ENCODE peak calls at places on chromosomes 16 and 17, in eight cellular contexts. Y is dorsolateral prefrontal cortex, Q is heart left ventricle, I is A549, U is brain microvascular endothelial cell, Z is endothelial cell, E is choroid plexus epithelial cell, R is tibial nerve. P is an unnamed sample.

GRCh38 chr17:3683054-3683511 is 12.9 kb downstream of the P2RX5 start:
- DNase-seq in Y (no peak), Q (no peak), I (peak; percentile 93), U (no peak), Z (peak; percentile 52), E (no peak), R (no peak), P (no peak)

GRCh38 chr16:87705780-87706277 is 60.0 kb downstream of the KLHDC4 start:
- DNase-seq in Y (no peak), Q (no peak), I (no peak), U (no peak), Z (no peak), E (peak; percentile 1), R (no peak), P (no peak)

GRCh38 chr16:69107311-69107962 is 2.0 kb downstream of the HAS3 start:
- DNase-seq in Y (peak; percentile 31), Q (peak; percentile 49), I (no peak), U (no peak), Z (peak; percentile 28), E (no peak), R (no peak), P (no peak)

GRCh38 chr17:80855968-80856862 is 135.4 kb upstream of the CHMP6 start:
- DNase-seq in Y (no peak), Q (peak; percentile 72), I (peak; percentile 96), U (peak; percentile 99), Z (no peak), E (peak; percentile 94), R (no peak), P (no peak)

GRCh38 chr17:27577884-27578717 is 52.9 kb upstream of the LGALS9 start:
- DNase-seq in Y (no peak), Q (no peak), I (no peak), U (no peak), Z (no peak), E (peak; percentile 67), R (no peak), P (no peak)

GRCh38 chr16:1871974-1872635 is at the start of gene MEIOB:
- DNase-seq in Y (no peak), Q (no peak), I (peak; percentile 46), U (peak; percentile 2), Z (peak; percentile 60), E (peak; percentile 19), R (no peak), P (no peak)

GRCh38 chr17:33142703-33143299 is 150.3 kb downstream of the ASIC2 start:
- DNase-seq in Y (no peak), Q (no peak), I (no peak), U (no peak), Z (peak; percentile 60), E (peak; percentile 11), R (no peak), P (peak; percentile 58)

GRCh38 chr16:50376997-50377396 is 8.2 kb upstream of the BRD7 start:
- DNase-seq in Y (no peak), Q (no peak), I (no peak), U (no peak), Z (no peak), E (no peak), R (no peak), P (no peak)

GRCh38 chr17:18938692-18939023 is 13.3 kb upstream of the SLC5A10 start:
- DNase-seq in Y (no peak), Q (no peak), I (no peak), U (no peak), Z (no peak), E (no peak), R (no peak), P (no peak)

GRCh38 chr17:18937981-18938691 is 13.8 kb upstream of the SLC5A10 start:
- DNase-seq in Y (no peak), Q (no peak), I (no peak), U (no peak), Z (no peak), E (peak; percentile 42), R (no peak), P (no peak)

GRCh38 chr17:18932360-18933055 is 19.5 kb upstream of the SLC5A10 start:
- DNase-seq in Y (no peak), Q (no peak), I (no peak), U (no peak), Z (no peak), E (no peak), R (no peak), P (no peak)

GRCh38 chr17:18928726-18929125 is 23.2 kb upstream of the SLC5A10 start:
- DNase-seq in Y (no peak), Q (no peak), I (no peak), U (no peak), Z (no peak), E (no peak), R (no peak), P (no peak)

DNA sequence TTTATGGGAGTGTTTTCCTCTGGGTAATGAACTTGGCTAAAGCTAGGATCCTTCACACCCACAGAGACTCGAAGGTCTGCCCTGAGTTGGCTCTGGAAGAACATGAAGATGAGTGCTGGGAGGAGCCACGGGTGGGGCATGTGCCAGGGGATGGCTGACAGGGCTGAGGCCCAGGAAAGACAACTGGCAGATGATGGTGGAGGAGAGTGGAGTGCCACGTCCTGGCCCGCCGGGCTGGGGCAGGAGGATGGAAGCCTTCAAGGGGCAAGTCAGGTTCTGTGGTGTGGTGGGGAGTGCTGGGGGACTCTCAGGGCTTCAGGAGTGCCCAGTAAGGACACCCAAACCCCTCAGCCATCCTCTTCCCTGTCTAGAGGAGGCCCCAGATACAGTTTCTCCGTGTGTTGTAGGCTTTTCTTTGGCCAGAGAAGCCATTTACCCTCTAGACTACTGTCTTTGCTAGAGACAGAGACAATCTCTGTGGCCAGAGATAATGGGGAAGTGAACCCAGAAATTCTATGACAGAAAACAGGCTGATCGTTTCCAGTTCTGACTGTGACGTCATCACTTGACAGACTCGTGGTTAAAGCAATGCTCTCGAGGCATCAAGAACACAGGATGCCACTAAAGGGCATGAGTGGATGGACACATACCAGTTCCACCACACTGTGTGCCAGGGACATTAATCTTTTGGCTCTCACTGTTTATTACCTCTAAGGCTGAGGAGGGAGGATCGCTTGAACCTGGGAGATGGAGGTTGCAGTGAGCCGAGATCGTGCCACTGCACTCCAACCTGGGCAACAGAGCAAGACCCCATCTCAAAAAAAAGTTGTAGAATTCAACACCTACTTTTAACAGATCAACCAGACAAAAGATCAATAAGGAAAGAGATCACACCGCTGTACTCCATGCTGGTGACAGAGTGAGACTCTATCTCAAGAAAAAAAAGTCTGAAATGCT is 18.6 kb upstream of the SLC5A10 start:
- DNase-seq in Y (no peak), Q (no peak), I (no peak), U (no peak), Z (no peak), E (no peak), R (no peak), P (no peak)
- TF ChIP-seq CTCF in Y (no peak), Q (no peak), I (no peak), U (no peak), Z (no peak), E (no peak), R (no peak), P (no peak)

GRCh38 chr17:54177606-54178308 is 355.0 kb downstream of the KIF2B start:
- DNase-seq in Y (no peak), Q (no peak), I (no peak), U (no peak), Z (no peak), E (no peak), R (no peak), P (no peak)

GRCh38 chr17:54172096-54172495 is 349.4 kb downstream of the KIF2B start:
- DNase-seq in Y (no peak), Q (no peak), I (no peak), U (no peak), Z (no peak), E (no peak), R (no peak), P (no peak)

DNA sequence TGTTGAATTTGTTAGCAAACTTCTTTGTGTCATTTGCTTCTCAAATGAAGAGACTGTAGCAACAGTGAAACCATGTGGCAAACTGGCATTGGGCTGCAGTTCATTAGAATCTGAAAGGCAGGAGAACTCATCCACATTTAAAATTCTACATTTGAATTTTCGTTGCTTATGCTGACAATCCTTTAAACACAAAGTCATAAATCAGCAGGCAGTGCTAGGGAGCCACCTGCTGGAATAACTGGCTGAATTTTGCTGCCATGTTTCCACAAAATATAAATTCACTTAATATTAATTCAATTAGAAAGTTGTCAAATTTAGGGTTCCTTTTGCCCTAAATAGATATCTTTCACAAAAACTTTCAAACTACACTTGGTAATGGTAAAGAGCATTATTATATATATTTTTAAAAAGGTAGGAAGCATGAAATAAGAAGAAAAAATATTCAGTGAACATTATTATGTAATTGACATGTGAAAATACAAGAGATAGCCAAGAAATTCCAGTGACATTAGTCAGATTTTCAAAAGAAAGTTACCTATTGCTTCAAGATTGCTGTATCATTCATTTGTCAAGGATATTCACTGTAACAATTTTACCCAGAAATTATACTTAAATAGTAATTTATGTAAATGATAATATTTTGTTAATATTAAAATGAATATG is 350.1 kb downstream of the KIF2B start:
- DNase-seq in Y (peak; percentile 38), Q (no peak), I (peak; percentile 5), U (peak; percentile 3), Z (peak; percentile 35), E (peak; percentile 15), R (no peak), P (no peak)
- TF ChIP-seq CTCF in Y (peak; percentile 67), Q (peak; percentile 35), I (peak; percentile 66), U (peak; percentile 62), Z (peak; percentile 54), E (peak; percentile 46), R (no peak), P (no peak)

DNA sequence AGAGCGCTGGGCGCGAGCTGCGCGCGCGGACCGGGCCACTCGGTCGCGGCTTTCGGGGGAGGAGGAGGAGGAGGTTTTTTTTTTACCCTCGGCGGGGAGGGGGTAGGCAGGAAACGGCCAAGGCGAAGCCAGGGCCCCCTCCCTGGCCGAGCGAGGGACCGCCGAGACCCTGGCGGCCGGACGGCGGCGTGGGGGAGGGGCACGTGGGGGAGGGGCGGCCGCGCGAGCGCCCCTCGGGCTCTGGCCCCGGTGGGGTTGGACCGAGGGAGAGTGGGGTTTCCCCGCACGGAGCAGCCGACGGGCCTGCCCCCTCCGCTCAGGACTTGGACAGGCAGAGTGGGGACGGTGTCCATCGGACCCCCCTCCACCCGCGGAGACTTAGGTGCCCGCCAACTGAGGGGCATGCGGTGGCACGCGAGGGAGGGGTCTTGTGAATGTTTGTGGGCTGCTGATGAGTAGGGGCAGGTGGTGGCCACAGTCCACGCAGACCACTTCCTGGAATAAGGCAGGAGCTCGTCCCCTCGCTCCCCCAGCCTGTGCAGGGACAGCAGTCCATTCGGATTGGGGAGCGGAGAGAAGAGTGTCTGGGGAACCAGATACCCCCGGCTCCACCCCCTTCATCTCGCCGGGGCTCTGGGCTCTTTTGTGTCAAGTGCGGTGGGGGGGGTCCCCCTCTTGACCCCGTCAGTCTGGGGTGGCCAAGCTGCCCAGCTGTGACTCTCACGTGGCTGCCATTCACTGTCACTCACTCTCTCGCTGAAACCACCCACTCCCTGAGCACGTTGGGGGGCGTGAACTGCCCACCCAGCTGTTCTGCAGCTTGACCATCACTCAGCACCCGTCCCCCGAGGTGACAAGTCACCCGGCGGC is 3.0 kb upstream of the CHD3 start:
- DNase-seq in Y (no peak), Q (peak; percentile 41), I (peak; percentile 73), U (no peak), Z (peak; percentile 51), E (peak; percentile 27), R (no peak), P (peak; percentile 55)
- TF ChIP-seq CTCF in Y (no peak), Q (no peak), I (no peak), U (no peak), Z (no peak), E (no peak), R (no peak), P (no peak)

GRCh38 chr17:49777577-49777976 is 10.9 kb upstream of the KAT7 start:
- DNase-seq in Y (peak; percentile 35), Q (no peak), I (no peak), U (no peak), Z (no peak), E (no peak), R (no peak), P (no peak)

GRCh38 chr17:49783051-49783715 is 5.3 kb upstream of the KAT7 start:
- DNase-seq in Y (peak; percentile 37), Q (no peak), I (no peak), U (no peak), Z (no peak), E (no peak), R (no peak), P (no peak)

GRCh38 chr17:49776864-49777263 is 11.6 kb upstream of the KAT7 start:
- DNase-seq in Y (peak; percentile 43), Q (no peak), I (no peak), U (no peak), Z (no peak), E (no peak), R (no peak), P (no peak)

GRCh38 chr17:49775546-49776260 is 11.8 kb upstream of the FAM117A start:
- DNase-seq in Y (no peak), Q (no peak), I (no peak), U (peak; percentile 31), Z (no peak), E (peak; percentile 76), R (no peak), P (no peak)

GRCh38 chr17:49779730-49780220 is 8.7 kb upstream of the KAT7 start:
- DNase-seq in Y (no peak), Q (no peak), I (peak; percentile 34), U (peak; percentile 67), Z (peak; percentile 25), E (peak; percentile 82), R (no peak), P (no peak)
- TF ChIP-seq CTCF in Y (peak; percentile 52), Q (peak; percentile 63), I (peak; percentile 54), U (peak; percentile 68), Z (no peak), E (peak; percentile 73), R (peak; percentile 68), P (no peak)

P was measured in mesothelial cell of epicardium.